ENCODE peak calls at places on chromosomes 3 and 15, in seven cellular contexts. One of them, this sample, is unnamed.

GRCh38 chr3:183252973-183253363 is at the start of gene B3GNT5:
- DNase-seq in stimulated activated effector memory CD8-positive, alpha-beta T cell treated with anti-CD3 and anti-CD28 coated beads, Interleukin-12 subunit alpha, Interleukin-12 subunit beta, amount 100 ng/mL, for 72 hours: no peak
- DNase-seq in smooth muscle cell of the brain vasculature: no peak
- DNase-seq in mammary epithelial cell: peak; percentile 87
- DNase-seq in Panc1: no peak
- DNase-seq in NCI-H1092 treated with DMSO at 0.1 percent for 48 hours: no peak
- DNase-seq in AG04449: no peak
- DNase-seq in this sample: no peak

GRCh38 chr15:79373068-79373467 is 59.1 kb upstream of the MINAR1 start:
- DNase-seq in AG04449: no peak
- DNase-seq in NCI-H1092 treated with DMSO at 0.1 percent for 48 hours: no peak
- DNase-seq in Panc1: no peak
- DNase-seq in mammary epithelial cell: no peak
- DNase-seq in stimulated activated effector memory CD8-positive, alpha-beta T cell treated with anti-CD3 and anti-CD28 coated beads, Interleukin-12 subunit alpha, Interleukin-12 subunit beta, amount 100 ng/mL, for 72 hours: no peak
- DNase-seq in smooth muscle cell of the brain vasculature: no peak
- DNase-seq in this sample: no peak

GRCh38 chr3:196694202-196694638 is 17.8 kb downstream of the CEP19 start:
- DNase-seq in NCI-H1092 treated with DMSO at 0.1 percent for 48 hours: no peak
- DNase-seq in smooth muscle cell of the brain vasculature: no peak
- DNase-seq in mammary epithelial cell: no peak
- DNase-seq in Panc1: no peak
- DNase-seq in stimulated activated effector memory CD8-positive, alpha-beta T cell treated with anti-CD3 and anti-CD28 coated beads, Interleukin-12 subunit alpha, Interleukin-12 subunit beta, amount 100 ng/mL, for 72 hours: no peak
- DNase-seq in AG04449: no peak
- DNase-seq in this sample: no peak

GRCh38 chr3:132071043-132071442 is 36.2 kb upstream of the CPNE4 start:
- DNase-seq in mammary epithelial cell: no peak
- DNase-seq in smooth muscle cell of the brain vasculature: no peak
- DNase-seq in Panc1: no peak
- DNase-seq in stimulated activated effector memory CD8-positive, alpha-beta T cell treated with anti-CD3 and anti-CD28 coated beads, Interleukin-12 subunit alpha, Interleukin-12 subunit beta, amount 100 ng/mL, for 72 hours: no peak
- DNase-seq in NCI-H1092 treated with DMSO at 0.1 percent for 48 hours: no peak
- DNase-seq in AG04449: no peak
- DNase-seq in this sample: no peak

GRCh38 chr15:28982886-28983285 is 97.1 kb downstream of the APBA2 start:
- DNase-seq in NCI-H1092 treated with DMSO at 0.1 percent for 48 hours: no peak
- DNase-seq in Panc1: no peak
- DNase-seq in AG04449: no peak
- DNase-seq in smooth muscle cell of the brain vasculature: no peak
- DNase-seq in mammary epithelial cell: no peak
- DNase-seq in stimulated activated effector memory CD8-positive, alpha-beta T cell treated with anti-CD3 and anti-CD28 coated beads, Interleukin-12 subunit alpha, Interleukin-12 subunit beta, amount 100 ng/mL, for 72 hours: no peak
- DNase-seq in this sample: no peak

GRCh38 chr3:169758353-169758994 is 6.4 kb downstream of the TERC start:
- DNase-seq in NCI-H1092 treated with DMSO at 0.1 percent for 48 hours: no peak
- DNase-seq in stimulated activated effector memory CD8-positive, alpha-beta T cell treated with anti-CD3 and anti-CD28 coated beads, Interleukin-12 subunit alpha, Interleukin-12 subunit beta, amount 100 ng/mL, for 72 hours: no peak
- DNase-seq in smooth muscle cell of the brain vasculature: no peak
- DNase-seq in AG04449: no peak
- DNase-seq in Panc1: no peak
- DNase-seq in mammary epithelial cell: no peak
- DNase-seq in this sample: no peak

GRCh38 chr3:171239757-171240503 is 213.4 kb upstream of the SLC2A2 start:
- DNase-seq in Panc1: no peak
- DNase-seq in AG04449: no peak
- DNase-seq in stimulated activated effector memory CD8-positive, alpha-beta T cell treated with anti-CD3 and anti-CD28 coated beads, Interleukin-12 subunit alpha, Interleukin-12 subunit beta, amount 100 ng/mL, for 72 hours: no peak
- DNase-seq in mammary epithelial cell: no peak
- DNase-seq in smooth muscle cell of the brain vasculature: no peak
- DNase-seq in NCI-H1092 treated with DMSO at 0.1 percent for 48 hours: no peak
- DNase-seq in this sample: no peak

GRCh38 chr15:42145546-42146455 is 10.6 kb downstream of the PLA2G4F start:
- DNase-seq in smooth muscle cell of the brain vasculature: no peak
- DNase-seq in AG04449: no peak
- DNase-seq in stimulated activated effector memory CD8-positive, alpha-beta T cell treated with anti-CD3 and anti-CD28 coated beads, Interleukin-12 subunit alpha, Interleukin-12 subunit beta, amount 100 ng/mL, for 72 hours: no peak
- DNase-seq in Panc1: no peak
- DNase-seq in mammary epithelial cell: no peak
- DNase-seq in NCI-H1092 treated with DMSO at 0.1 percent for 48 hours: no peak
- DNase-seq in this sample: no peak

GRCh38 chr3:44208086-44208485 is 33.6 kb upstream of the TOPAZ1 start:
- DNase-seq in stimulated activated effector memory CD8-positive, alpha-beta T cell treated with anti-CD3 and anti-CD28 coated beads, Interleukin-12 subunit alpha, Interleukin-12 subunit beta, amount 100 ng/mL, for 72 hours: no peak
- DNase-seq in Panc1: no peak
- DNase-seq in NCI-H1092 treated with DMSO at 0.1 percent for 48 hours: no peak
- DNase-seq in smooth muscle cell of the brain vasculature: no peak
- DNase-seq in mammary epithelial cell: peak; percentile 50
- DNase-seq in AG04449: peak; percentile 41
- DNase-seq in this sample: no peak

GRCh38 chr15:45377630-45378148 is 655 bp downstream of the GATM start:
- DNase-seq in AG04449: no peak
- DNase-seq in Panc1: no peak
- DNase-seq in stimulated activated effector memory CD8-positive, alpha-beta T cell treated with anti-CD3 and anti-CD28 coated beads, Interleukin-12 subunit alpha, Interleukin-12 subunit beta, amount 100 ng/mL, for 72 hours: no peak
- DNase-seq in mammary epithelial cell: no peak
- DNase-seq in smooth muscle cell of the brain vasculature: no peak
- DNase-seq in NCI-H1092 treated with DMSO at 0.1 percent for 48 hours: peak; percentile 19
- DNase-seq in this sample: no peak

GRCh38 chr3:197002701-197003454 is 26.7 kb downstream of the MELTF start:
- DNase-seq in smooth muscle cell of the brain vasculature: no peak
- DNase-seq in AG04449: no peak
- DNase-seq in NCI-H1092 treated with DMSO at 0.1 percent for 48 hours: peak; percentile 53
- DNase-seq in Panc1: no peak
- DNase-seq in mammary epithelial cell: peak; percentile 89
- DNase-seq in stimulated activated effector memory CD8-positive, alpha-beta T cell treated with anti-CD3 and anti-CD28 coated beads, Interleukin-12 subunit alpha, Interleukin-12 subunit beta, amount 100 ng/mL, for 72 hours: peak; percentile 87
- DNase-seq in this sample: no peak

GRCh38 chr15:40291088-40291574 is 8.3 kb upstream of the ANKRD63 start:
- DNase-seq in smooth muscle cell of the brain vasculature: no peak
- DNase-seq in mammary epithelial cell: peak; percentile 57
- DNase-seq in stimulated activated effector memory CD8-positive, alpha-beta T cell treated with anti-CD3 and anti-CD28 coated beads, Interleukin-12 subunit alpha, Interleukin-12 subunit beta, amount 100 ng/mL, for 72 hours: no peak
- DNase-seq in NCI-H1092 treated with DMSO at 0.1 percent for 48 hours: no peak
- DNase-seq in AG04449: no peak
- DNase-seq in Panc1: no peak
- DNase-seq in this sample: no peak

GRCh38 chr15:60518511-60518910 is 39.6 kb upstream of the ICE2 start:
- DNase-seq in mammary epithelial cell: no peak
- DNase-seq in Panc1: no peak
- DNase-seq in AG04449: no peak
- DNase-seq in NCI-H1092 treated with DMSO at 0.1 percent for 48 hours: no peak
- DNase-seq in stimulated activated effector memory CD8-positive, alpha-beta T cell treated with anti-CD3 and anti-CD28 coated beads, Interleukin-12 subunit alpha, Interleukin-12 subunit beta, amount 100 ng/mL, for 72 hours: no peak
- DNase-seq in smooth muscle cell of the brain vasculature: no peak
- DNase-seq in this sample: no peak

GRCh38 chr3:133742351-133743091 is 3.7 kb upstream of the TF start:
- DNase-seq in mammary epithelial cell: peak; percentile 57
- DNase-seq in stimulated activated effector memory CD8-positive, alpha-beta T cell treated with anti-CD3 and anti-CD28 coated beads, Interleukin-12 subunit alpha, Interleukin-12 subunit beta, amount 100 ng/mL, for 72 hours: no peak
- DNase-seq in AG04449: no peak
- DNase-seq in NCI-H1092 treated with DMSO at 0.1 percent for 48 hours: peak; percentile 49
- DNase-seq in smooth muscle cell of the brain vasculature: peak; percentile 41
- DNase-seq in Panc1: no peak
- DNase-seq in this sample: peak; percentile 7

GRCh38 chr15:23397779-23398178 is 43.2 kb downstream of the GOLGA8S start:
- DNase-seq in Panc1: no peak
- DNase-seq in NCI-H1092 treated with DMSO at 0.1 percent for 48 hours: no peak
- DNase-seq in AG04449: no peak
- DNase-seq in stimulated activated effector memory CD8-positive, alpha-beta T cell treated with anti-CD3 and anti-CD28 coated beads, Interleukin-12 subunit alpha, Interleukin-12 subunit beta, amount 100 ng/mL, for 72 hours: no peak
- DNase-seq in smooth muscle cell of the brain vasculature: no peak
- DNase-seq in mammary epithelial cell: no peak
- DNase-seq in this sample: no peak

GRCh38 chr3:55164191-55164590 is 236.3 kb upstream of the LRTM1 start:
- DNase-seq in stimulated activated effector memory CD8-positive, alpha-beta T cell treated with anti-CD3 and anti-CD28 coated beads, Interleukin-12 subunit alpha, Interleukin-12 subunit beta, amount 100 ng/mL, for 72 hours: no peak
- DNase-seq in NCI-H1092 treated with DMSO at 0.1 percent for 48 hours: no peak
- DNase-seq in Panc1: no peak
- DNase-seq in smooth muscle cell of the brain vasculature: no peak
- DNase-seq in mammary epithelial cell: no peak
- DNase-seq in AG04449: no peak
- DNase-seq in this sample: no peak

GRCh38 chr15:99566157-99566900 is 545 bp downstream of the MEF2A start:
- DNase-seq in NCI-H1092 treated with DMSO at 0.1 percent for 48 hours: no peak
- DNase-seq in stimulated activated effector memory CD8-positive, alpha-beta T cell treated with anti-CD3 and anti-CD28 coated beads, Interleukin-12 subunit alpha, Interleukin-12 subunit beta, amount 100 ng/mL, for 72 hours: no peak
- DNase-seq in mammary epithelial cell: peak; percentile 27
- DNase-seq in AG04449: no peak
- DNase-seq in Panc1: no peak
- DNase-seq in smooth muscle cell of the brain vasculature: no peak
- DNase-seq in this sample: no peak

GRCh38 chr3:31391150-31391549 is 141.6 kb upstream of the STT3B start:
- DNase-seq in mammary epithelial cell: no peak
- DNase-seq in NCI-H1092 treated with DMSO at 0.1 percent for 48 hours: no peak
- DNase-seq in Panc1: no peak
- DNase-seq in AG04449: no peak
- DNase-seq in stimulated activated effector memory CD8-positive, alpha-beta T cell treated with anti-CD3 and anti-CD28 coated beads, Interleukin-12 subunit alpha, Interleukin-12 subunit beta, amount 100 ng/mL, for 72 hours: no peak
- DNase-seq in smooth muscle cell of the brain vasculature: no peak
- DNase-seq in this sample: no peak

GRCh38 chr3:54146383-54147239 is 24.3 kb downstream of the CACNA2D3 start:
- DNase-seq in mammary epithelial cell: peak; percentile 23
- DNase-seq in Panc1: no peak
- DNase-seq in smooth muscle cell of the brain vasculature: no peak
- DNase-seq in AG04449: no peak
- DNase-seq in stimulated activated effector memory CD8-positive, alpha-beta T cell treated with anti-CD3 and anti-CD28 coated beads, Interleukin-12 subunit alpha, Interleukin-12 subunit beta, amount 100 ng/mL, for 72 hours: no peak
- DNase-seq in NCI-H1092 treated with DMSO at 0.1 percent for 48 hours: peak; percentile 34
- DNase-seq in this sample: no peak

GRCh38 chr3:38603731-38604131 is 45.8 kb downstream of the SCN5A start:
- DNase-seq in Panc1: no peak
- DNase-seq in smooth muscle cell of the brain vasculature: no peak
- DNase-seq in stimulated activated effector memory CD8-positive, alpha-beta T cell treated with anti-CD3 and anti-CD28 coated beads, Interleukin-12 subunit alpha, Interleukin-12 subunit beta, amount 100 ng/mL, for 72 hours: no peak
- DNase-seq in AG04449: no peak
- DNase-seq in mammary epithelial cell: no peak
- DNase-seq in NCI-H1092 treated with DMSO at 0.1 percent for 48 hours: no peak
- DNase-seq in this sample: no peak

GRCh38 chr3:25037049-25037547 is 391.0 kb upstream of the RARB start:
- DNase-seq in Panc1: no peak
- DNase-seq in NCI-H1092 treated with DMSO at 0.1 percent for 48 hours: no peak
- DNase-seq in smooth muscle cell of the brain vasculature: peak; percentile 39
- DNase-seq in stimulated activated effector memory CD8-positive, alpha-beta T cell treated with anti-CD3 and anti-CD28 coated beads, Interleukin-12 subunit alpha, Interleukin-12 subunit beta, amount 100 ng/mL, for 72 hours: no peak
- DNase-seq in AG04449: peak; percentile 51
- DNase-seq in mammary epithelial cell: no peak
- DNase-seq in this sample: no peak

GRCh38 chr3:79737530-79737929 is 30.3 kb downstream of the ROBO1 start:
- DNase-seq in AG04449: no peak
- DNase-seq in Panc1: no peak
- DNase-seq in NCI-H1092 treated with DMSO at 0.1 percent for 48 hours: no peak
- DNase-seq in mammary epithelial cell: peak; percentile 1
- DNase-seq in smooth muscle cell of the brain vasculature: no peak
- DNase-seq in stimulated activated effector memory CD8-positive, alpha-beta T cell treated with anti-CD3 and anti-CD28 coated beads, Interleukin-12 subunit alpha, Interleukin-12 subunit beta, amount 100 ng/mL, for 72 hours: no peak
- DNase-seq in this sample: no peak

GRCh38 chr3:54863366-54863765 is 64.5 kb downstream of the LRTM1 start:
- DNase-seq in NCI-H1092 treated with DMSO at 0.1 percent for 48 hours: no peak
- DNase-seq in AG04449: no peak
- DNase-seq in mammary epithelial cell: no peak
- DNase-seq in smooth muscle cell of the brain vasculature: no peak
- DNase-seq in stimulated activated effector memory CD8-positive, alpha-beta T cell treated with anti-CD3 and anti-CD28 coated beads, Interleukin-12 subunit alpha, Interleukin-12 subunit beta, amount 100 ng/mL, for 72 hours: no peak
- DNase-seq in Panc1: no peak
- DNase-seq in this sample: no peak

GRCh38 chr15:90165659-90166489 is 35.3 kb upstream of the SEMA4B start:
- DNase-seq in mammary epithelial cell: peak; percentile 100
- DNase-seq in AG04449: peak; percentile 96
- DNase-seq in NCI-H1092 treated with DMSO at 0.1 percent for 48 hours: peak; percentile 11
- DNase-seq in smooth muscle cell of the brain vasculature: peak; percentile 74
- DNase-seq in stimulated activated effector memory CD8-positive, alpha-beta T cell treated with anti-CD3 and anti-CD28 coated beads, Interleukin-12 subunit alpha, Interleukin-12 subunit beta, amount 100 ng/mL, for 72 hours: no peak
- DNase-seq in Panc1: peak; percentile 99
- DNase-seq in this sample: peak; percentile 64

GRCh38 chr3:142934897-142935269 is 28.6 kb downstream of the PAQR9 start:
- DNase-seq in NCI-H1092 treated with DMSO at 0.1 percent for 48 hours: no peak
- DNase-seq in mammary epithelial cell: no peak
- DNase-seq in smooth muscle cell of the brain vasculature: no peak
- DNase-seq in stimulated activated effector memory CD8-positive, alpha-beta T cell treated with anti-CD3 and anti-CD28 coated beads, Interleukin-12 subunit alpha, Interleukin-12 subunit beta, amount 100 ng/mL, for 72 hours: no peak
- DNase-seq in AG04449: no peak
- DNase-seq in Panc1: no peak
- DNase-seq in this sample: no peak

GRCh38 chr3:132448211-132448961 is 31.1 kb downstream of the DNAJC13 start:
- DNase-seq in smooth muscle cell of the brain vasculature: no peak
- DNase-seq in AG04449: no peak
- DNase-seq in Panc1: no peak
- DNase-seq in stimulated activated effector memory CD8-positive, alpha-beta T cell treated with anti-CD3 and anti-CD28 coated beads, Interleukin-12 subunit alpha, Interleukin-12 subunit beta, amount 100 ng/mL, for 72 hours: no peak
- DNase-seq in mammary epithelial cell: no peak
- DNase-seq in NCI-H1092 treated with DMSO at 0.1 percent for 48 hours: no peak
- DNase-seq in this sample: peak; percentile 16

GRCh38 chr3:151841801-151842200 is 27.9 kb downstream of the AADAC start:
- DNase-seq in smooth muscle cell of the brain vasculature: no peak
- DNase-seq in stimulated activated effector memory CD8-positive, alpha-beta T cell treated with anti-CD3 and anti-CD28 coated beads, Interleukin-12 subunit alpha, Interleukin-12 subunit beta, amount 100 ng/mL, for 72 hours: no peak
- DNase-seq in NCI-H1092 treated with DMSO at 0.1 percent for 48 hours: no peak
- DNase-seq in mammary epithelial cell: no peak
- DNase-seq in AG04449: no peak
- DNase-seq in Panc1: no peak
- DNase-seq in this sample: no peak

GRCh38 chr3:194640829-194641228 is 7.6 kb upstream of the TMEM44 start:
- DNase-seq in NCI-H1092 treated with DMSO at 0.1 percent for 48 hours: no peak
- DNase-seq in mammary epithelial cell: no peak
- DNase-seq in stimulated activated effector memory CD8-positive, alpha-beta T cell treated with anti-CD3 and anti-CD28 coated beads, Interleukin-12 subunit alpha, Interleukin-12 subunit beta, amount 100 ng/mL, for 72 hours: no peak
- DNase-seq in AG04449: no peak
- DNase-seq in smooth muscle cell of the brain vasculature: no peak
- DNase-seq in Panc1: no peak
- DNase-seq in this sample: no peak

GRCh38 chr3:14561051-14561634 is 21.0 kb upstream of the GRIP2 start:
- DNase-seq in stimulated activated effector memory CD8-positive, alpha-beta T cell treated with anti-CD3 and anti-CD28 coated beads, Interleukin-12 subunit alpha, Interleukin-12 subunit beta, amount 100 ng/mL, for 72 hours: no peak
- DNase-seq in AG04449: no peak
- DNase-seq in mammary epithelial cell: peak; percentile 25
- DNase-seq in Panc1: no peak
- DNase-seq in NCI-H1092 treated with DMSO at 0.1 percent for 48 hours: no peak
- DNase-seq in smooth muscle cell of the brain vasculature: no peak
- DNase-seq in this sample: no peak

GRCh38 chr3:105850593-105850992 is 18.2 kb downstream of the CBLB start:
- DNase-seq in AG04449: no peak
- DNase-seq in Panc1: no peak
- DNase-seq in mammary epithelial cell: no peak
- DNase-seq in stimulated activated effector memory CD8-positive, alpha-beta T cell treated with anti-CD3 and anti-CD28 coated beads, Interleukin-12 subunit alpha, Interleukin-12 subunit beta, amount 100 ng/mL, for 72 hours: no peak
- DNase-seq in smooth muscle cell of the brain vasculature: no peak
- DNase-seq in NCI-H1092 treated with DMSO at 0.1 percent for 48 hours: no peak
- DNase-seq in this sample: no peak

GRCh38 chr3:44104668-44105321 is 136.9 kb upstream of the TOPAZ1 start:
- DNase-seq in stimulated activated effector memory CD8-positive, alpha-beta T cell treated with anti-CD3 and anti-CD28 coated beads, Interleukin-12 subunit alpha, Interleukin-12 subunit beta, amount 100 ng/mL, for 72 hours: no peak
- DNase-seq in Panc1: peak; percentile 15
- DNase-seq in smooth muscle cell of the brain vasculature: no peak
- DNase-seq in AG04449: no peak
- DNase-seq in mammary epithelial cell: peak; percentile 95
- DNase-seq in NCI-H1092 treated with DMSO at 0.1 percent for 48 hours: no peak
- DNase-seq in this sample: peak; percentile 81

GRCh38 chr3:174333640-174334039 is 525.5 kb upstream of the NAALADL2 start:
- DNase-seq in mammary epithelial cell: no peak
- DNase-seq in NCI-H1092 treated with DMSO at 0.1 percent for 48 hours: peak; percentile 5
- DNase-seq in smooth muscle cell of the brain vasculature: no peak
- DNase-seq in stimulated activated effector memory CD8-positive, alpha-beta T cell treated with anti-CD3 and anti-CD28 coated beads, Interleukin-12 subunit alpha, Interleukin-12 subunit beta, amount 100 ng/mL, for 72 hours: no peak
- DNase-seq in Panc1: no peak
- DNase-seq in AG04449: no peak
- DNase-seq in this sample: no peak

GRCh38 chr3:101842245-101842934 is 6.9 kb upstream of the NFKBIZ start:
- DNase-seq in Panc1: no peak
- DNase-seq in smooth muscle cell of the brain vasculature: no peak
- DNase-seq in mammary epithelial cell: no peak
- DNase-seq in AG04449: no peak
- DNase-seq in NCI-H1092 treated with DMSO at 0.1 percent for 48 hours: no peak
- DNase-seq in stimulated activated effector memory CD8-positive, alpha-beta T cell treated with anti-CD3 and anti-CD28 coated beads, Interleukin-12 subunit alpha, Interleukin-12 subunit beta, amount 100 ng/mL, for 72 hours: no peak
- DNase-seq in this sample: no peak

GRCh38 chr3:196339493-196340254 is 1.5 kb upstream of the TM4SF19 start:
- DNase-seq in AG04449: no peak
- DNase-seq in stimulated activated effector memory CD8-positive, alpha-beta T cell treated with anti-CD3 and anti-CD28 coated beads, Interleukin-12 subunit alpha, Interleukin-12 subunit beta, amount 100 ng/mL, for 72 hours: no peak
- DNase-seq in mammary epithelial cell: peak; percentile 53
- DNase-seq in smooth muscle cell of the brain vasculature: peak; percentile 3
- DNase-seq in Panc1: no peak
- DNase-seq in NCI-H1092 treated with DMSO at 0.1 percent for 48 hours: no peak
- DNase-seq in this sample: no peak

GRCh38 chr15:66269326-66270090 is 16.0 kb upstream of the MEGF11 start:
- DNase-seq in NCI-H1092 treated with DMSO at 0.1 percent for 48 hours: no peak
- DNase-seq in Panc1: no peak
- DNase-seq in mammary epithelial cell: peak; percentile 66
- DNase-seq in AG04449: no peak
- DNase-seq in stimulated activated effector memory CD8-positive, alpha-beta T cell treated with anti-CD3 and anti-CD28 coated beads, Interleukin-12 subunit alpha, Interleukin-12 subunit beta, amount 100 ng/mL, for 72 hours: no peak
- DNase-seq in smooth muscle cell of the brain vasculature: no peak
- DNase-seq in this sample: no peak